ENCODE peak calls at places on chromosome 11, in six cellular contexts. T, J, R, Y, K and M are unnamed samples.

GRCh38 chr11:3166268-3167142 is 1.4 kb upstream of the OSBPL5 start:
- DNase-seq in T (no peak), J (no peak), R (no peak), Y (no peak), K (no peak), M (no peak)

GRCh38 chr11:1116104-1116503 is 41.4 kb downstream of the MUC2 start:
- DNase-seq in T (no peak), J (no peak), R (no peak), Y (no peak), K (no peak), M (peak)

GRCh38 chr11:17929171-17929570 is 83.7 kb downstream of the SERGEF start:
- DNase-seq in T (no peak), J (no peak), R (no peak), Y (no peak), K (no peak), M (no peak)

GRCh38 chr11:88103337-88104206 is 71.7 kb downstream of the RAB38 start:
- DNase-seq in T (no peak), J (peak), R (peak), Y (no peak), K (peak), M (peak)

GRCh38 chr11:93905384-93905783 is 55.0 kb upstream of the VSTM5 start:
- DNase-seq in T (no peak), J (peak), R (no peak), Y (no peak), K (no peak), M (no peak)

GRCh38 chr11:117859713-117860112 is 16.7 kb downstream of the FXYD6 start:
- DNase-seq in T (no peak), J (no peak), R (no peak), Y (no peak), K (no peak), M (no peak)

GRCh38 chr11:45713573-45713972 is 48.2 kb upstream of the CHST1 start:
- DNase-seq in T (no peak), J (no peak), R (no peak), Y (no peak), K (no peak), M (no peak)

GRCh38 chr11:134655189-134655937 is 243.3 kb upstream of the B3GAT1 start:
- DNase-seq in T (no peak), J (no peak), R (no peak), Y (no peak), K (no peak), M (no peak)

GRCh38 chr11:69699213-69699612 is 4.6 kb downstream of the FGF19 start:
- DNase-seq in T (no peak), J (no peak), R (no peak), Y (no peak), K (no peak), M (no peak)

GRCh38 chr11:123272565-123272964 is 77.5 kb upstream of the CLMP start:
- DNase-seq in T (no peak), J (no peak), R (no peak), Y (no peak), K (no peak), M (no peak)

GRCh38 chr11:9039194-9039593 is 35.4 kb upstream of the NRIP3 start:
- DNase-seq in T (no peak), J (peak), R (peak), Y (no peak), K (no peak), M (no peak)

GRCh38 chr11:121886005-121886739 is 229.8 kb downstream of the BLID start:
- DNase-seq in T (no peak), J (no peak), R (no peak), Y (no peak), K (no peak), M (no peak)

GRCh38 chr11:20458905-20459632 is 71.6 kb downstream of the PRMT3 start:
- DNase-seq in T (no peak), J (no peak), R (no peak), Y (no peak), K (no peak), M (no peak)

GRCh38 chr11:102552447-102553200 is 22.1 kb upstream of the MMP7 start:
- DNase-seq in T (no peak), J (peak), R (no peak), Y (no peak), K (no peak), M (no peak)

GRCh38 chr11:3120071-3120792 is 44.9 kb downstream of the OSBPL5 start:
- DNase-seq in T (no peak), J (no peak), R (no peak), Y (no peak), K (no peak), M (peak)

GRCh38 chr11:128828350-128828749 is 38.7 kb downstream of the KCNJ1 start:
- DNase-seq in T (no peak), J (peak), R (no peak), Y (no peak), K (no peak), M (no peak)

GRCh38 chr11:69292221-69292648 is 1.7 kb upstream of the MYEOV start:
- DNase-seq in T (no peak), J (no peak), R (no peak), Y (peak), K (peak), M (no peak)

GRCh38 chr11:113167599-113167998 is 146.8 kb upstream of the TTC12 start:
- DNase-seq in T (no peak), J (no peak), R (no peak), Y (no peak), K (no peak), M (no peak)

GRCh38 chr11:5767056-5767455 is 13.0 kb downstream of the OR52N4 start:
- DNase-seq in T (no peak), J (no peak), R (no peak), Y (no peak), K (no peak), M (no peak)

GRCh38 chr11:59173964-59174663 is 2.2 kb downstream of the DTX4 start:
- DNase-seq in T (no peak), J (peak), R (no peak), Y (no peak), K (no peak), M (peak)

GRCh38 chr11:62400760-62401159 is 18.1 kb upstream of the SCGB1A1 start:
- DNase-seq in T (no peak), J (peak), R (no peak), Y (no peak), K (no peak), M (no peak)

GRCh38 chr11:103370076-103370475 is 260.9 kb downstream of the DYNC2H1 start:
- DNase-seq in T (no peak), J (no peak), R (no peak), Y (no peak), K (no peak), M (no peak)

GRCh38 chr11:62269654-62270278 is at the start of gene SCGB2A2:
- DNase-seq in T (no peak), J (no peak), R (no peak), Y (no peak), K (no peak), M (no peak)

GRCh38 chr11:116694815-116695590 is 77.8 kb downstream of the BUD13 start:
- DNase-seq in T (no peak), J (no peak), R (no peak), Y (no peak), K (no peak), M (no peak)

GRCh38 chr11:117921456-117921855 is 7.7 kb downstream of the TMPRSS13 start:
- DNase-seq in T (no peak), J (no peak), R (no peak), Y (no peak), K (no peak), M (no peak)

GRCh38 chr11:62433553-62434301 is 14.9 kb downstream of the SCGB1A1 start:
- DNase-seq in T (no peak), J (no peak), R (no peak), Y (no peak), K (no peak), M (no peak)

GRCh38 chr11:69450064-69450856 is 31.2 kb upstream of the LINC01488 start:
- DNase-seq in T (no peak), J (no peak), R (no peak), Y (no peak), K (no peak), M (no peak)

GRCh38 chr11:66325140-66325754 is 8.4 kb upstream of the CD248 start:
- DNase-seq in T (no peak), J (no peak), R (no peak), Y (no peak), K (no peak), M (no peak)

GRCh38 chr11:71499546-71499945 is 27.5 kb upstream of the KRTAP5-7 start:
- DNase-seq in T (no peak), J (no peak), R (no peak), Y (no peak), K (no peak), M (peak)

GRCh38 chr11:10490398-10491232 is 35.6 kb downstream of the AMPD3 start:
- DNase-seq in T (peak), J (peak), R (no peak), Y (no peak), K (no peak), M (peak)

GRCh38 chr11:126702987-126703386 is 297.6 kb downstream of the KIRREL3 start:
- DNase-seq in T (no peak), J (no peak), R (no peak), Y (no peak), K (no peak), M (no peak)